ENCODE peak calls at places on chromosomes 4 and X, in four cellular contexts. One of them, this sample, is unnamed.

GRCh38 chr4:7978907-7979651 is 39.4 kb upstream of the AFAP1 start:
- DNase-seq in neural crest cell: no peak
- DNase-seq in AG08396: no peak
- DNase-seq in right atrium auricular region: no peak
- DNase-seq in this sample: no peak

GRCh38 chr4:165476214-165477098 is 97.6 kb downstream of the CPE start:
- DNase-seq in AG08396: no peak
- DNase-seq in right atrium auricular region: no peak
- DNase-seq in neural crest cell: no peak
- DNase-seq in this sample: no peak

GRCh38 chrX:39777623-39778025 is 320.1 kb downstream of the BCOR start:
- DNase-seq in neural crest cell: no peak
- DNase-seq in AG08396: no peak
- DNase-seq in right atrium auricular region: no peak
- DNase-seq in this sample: no peak

GRCh38 chr4:54231419-54232150 is 2.5 kb downstream of the PDGFRA start:
- DNase-seq in AG08396: peak; percentile 70
- DNase-seq in neural crest cell: no peak
- DNase-seq in right atrium auricular region: peak; percentile 77
- DNase-seq in this sample: no peak

GRCh38 chrX:47047989-47048388 is 30.3 kb upstream of the RGN start:
- DNase-seq in neural crest cell: no peak
- DNase-seq in right atrium auricular region: no peak
- DNase-seq in AG08396: no peak
- DNase-seq in this sample: no peak

GRCh38 chr4:88792268-88792781 is 94.7 kb upstream of the NAP1L5 start:
- DNase-seq in AG08396: peak; percentile 52
- DNase-seq in right atrium auricular region: no peak
- DNase-seq in neural crest cell: no peak
- DNase-seq in this sample: no peak

GRCh38 chrX:48823029-48823428 is 3.3 kb upstream of the ERAS start:
- DNase-seq in right atrium auricular region: no peak
- DNase-seq in AG08396: no peak
- DNase-seq in neural crest cell: no peak
- DNase-seq in this sample: no peak

GRCh38 chrX:13131511-13132137 is 87.2 kb upstream of the FAM9C start:
- DNase-seq in right atrium auricular region: no peak
- DNase-seq in neural crest cell: peak; percentile 4
- DNase-seq in AG08396: no peak
- DNase-seq in this sample: no peak

GRCh38 chrX:134880866-134881265 is 109.9 kb upstream of the SMIM10 start:
- DNase-seq in AG08396: peak; percentile 16
- DNase-seq in neural crest cell: no peak
- DNase-seq in right atrium auricular region: no peak
- DNase-seq in this sample: no peak

GRCh38 chr4:52576326-52576725 is 82.8 kb downstream of the USP46 start:
- DNase-seq in neural crest cell: no peak
- DNase-seq in right atrium auricular region: no peak
- DNase-seq in AG08396: no peak
- DNase-seq in this sample: no peak

GRCh38 chrX:10904220-10904619 is 206.9 kb upstream of the HCCS start:
- DNase-seq in neural crest cell: no peak
- DNase-seq in AG08396: no peak
- DNase-seq in right atrium auricular region: no peak
- DNase-seq in this sample: no peak

GRCh38 chr4:152342293-152342692 is 193.6 kb downstream of the FBXW7 start:
- DNase-seq in right atrium auricular region: no peak
- DNase-seq in neural crest cell: no peak
- DNase-seq in AG08396: no peak
- DNase-seq in this sample: no peak

GRCh38 chrX:78105944-78106650 is 2.0 kb downstream of the PGK1 start:
- DNase-seq in right atrium auricular region: no peak
- DNase-seq in neural crest cell: no peak
- DNase-seq in AG08396: no peak
- DNase-seq in this sample: no peak

GRCh38 chrX:7801706-7802105 is 41.3 kb upstream of the VCX start:
- DNase-seq in right atrium auricular region: no peak
- DNase-seq in neural crest cell: no peak
- DNase-seq in AG08396: no peak
- DNase-seq in this sample: no peak

GRCh38 chr4:55560096-55560495 is 13.4 kb upstream of the CLOCK start:
- DNase-seq in right atrium auricular region: no peak
- DNase-seq in AG08396: no peak
- DNase-seq in neural crest cell: no peak
- DNase-seq in this sample: no peak